ENCODE peak calls at places on chromosome 13, in seven cellular contexts. Z is keratinocyte; A is thoracic aorta; Y is stimulated activated CD4-positive, alpha-beta T cell treated with anti-CD3 and anti-CD28 coated beads, Interleukin-4, amount 100 ng/mL, for 24 hours; I is nephron progenitor cell; J is stimulated activated CD8-positive, alpha-beta memory T cell treated with anti-CD3 and anti-CD28 coated beads, Interleukin-4, amount 100 ng/mL, for 4 hours; C is mucosa of gallbladder. W is an unnamed sample.

GRCh38 chr13:99064624-99065249 is 86.9 kb upstream of the DOCK9 start:
- DNase-seq in Z (no peak), A (no peak), Y (no peak), I (peak), J (no peak), C (no peak), W (no peak)

GRCh38 chr13:102708211-102708610 is 13.4 kb upstream of the METTL21C start:
- DNase-seq in Z (no peak), A (no peak), Y (no peak), I (no peak), J (no peak), C (no peak), W (no peak)

GRCh38 chr13:21837288-21837687 is 166.4 kb downstream of the FGF9 start:
- DNase-seq in Z (no peak), A (no peak), Y (no peak), I (no peak), J (no peak), C (no peak), W (no peak)

GRCh38 chr13:59658736-59659330 is 504.9 kb downstream of the DIAPH3 start:
- DNase-seq in Z (no peak), A (no peak), Y (no peak), I (no peak), J (no peak), C (no peak), W (no peak)

GRCh38 chr13:75705395-75705794 is 69.3 kb downstream of the LMO7 start:
- DNase-seq in Z (peak), A (no peak), Y (no peak), I (no peak), J (no peak), C (no peak), W (no peak)

GRCh38 chr13:19634129-19634740 is 776 bp downstream of the MPHOSPH8 start:
- DNase-seq in Z (no peak), A (no peak), Y (no peak), I (no peak), J (no peak), C (peak), W (no peak)

GRCh38 chr13:24038405-24038804 is 122.1 kb upstream of the SPATA13 start:
- DNase-seq in Z (no peak), A (no peak), Y (no peak), I (no peak), J (no peak), C (no peak), W (no peak)

GRCh38 chr13:100388923-100389322 is 199.7 kb downstream of the GGACT start:
- DNase-seq in Z (no peak), A (no peak), Y (no peak), I (no peak), J (no peak), C (no peak), W (no peak)

GRCh38 chr13:111344471-111345191 is 24.2 kb downstream of the TEX29 start:
- DNase-seq in Z (no peak), A (no peak), Y (no peak), I (peak), J (no peak), C (no peak), W (no peak)

GRCh38 chr13:92573467-92574057 is 653.0 kb upstream of the GPC6 start:
- DNase-seq in Z (no peak), A (no peak), Y (no peak), I (peak), J (no peak), C (no peak), W (no peak)

GRCh38 chr13:111397202-111397880 is 76.9 kb downstream of the TEX29 start:
- DNase-seq in Z (no peak), A (no peak), Y (no peak), I (no peak), J (no peak), C (no peak), W (no peak)

GRCh38 chr13:73056054-73056962 is 2.5 kb upstream of the KLF5 start:
- DNase-seq in Z (no peak), A (no peak), Y (no peak), I (no peak), J (no peak), C (no peak), W (no peak)

GRCh38 chr13:49097374-49097773 is 121.7 kb downstream of the FNDC3A start:
- DNase-seq in Z (peak), A (no peak), Y (no peak), I (no peak), J (no peak), C (no peak), W (no peak)

GRCh38 chr13:113947321-113948033 is 26.4 kb downstream of the C13orf46 start:
- DNase-seq in Z (no peak), A (peak), Y (no peak), I (no peak), J (no peak), C (peak), W (peak)

GRCh38 chr13:51243832-51244231 is 21.6 kb downstream of the FAM124A start:
- DNase-seq in Z (no peak), A (no peak), Y (no peak), I (no peak), J (no peak), C (no peak), W (no peak)

GRCh38 chr13:35139591-35139990 is 197.5 kb downstream of the NBEA start:
- DNase-seq in Z (no peak), A (no peak), Y (no peak), I (no peak), J (no peak), C (no peak), W (no peak)

GRCh38 chr13:98203641-98204326 is 26.7 kb upstream of the RNF113B start:
- DNase-seq in Z (no peak), A (no peak), Y (no peak), I (no peak), J (no peak), C (no peak), W (no peak)

GRCh38 chr13:51861728-51862300 is at the start of gene CCDC70:
- DNase-seq in Z (no peak), A (no peak), Y (peak), I (no peak), J (no peak), C (no peak), W (no peak)

W was measured in anterior cingulate cortex.